ENCODE peak calls at places on chromosomes 11 and 22, in nine cellular contexts. K is body of pancreas, W is cardiac fibroblast, M is GM23338, Q is left ventricle myocardium inferior, V is esophagus muscularis mucosa, L is endothelial cell, T is uterus, X is HFFc6. C is an unnamed sample.

GRCh38 chr22:43829904-43830851 is 18.1 kb upstream of the EFCAB6 start:
- DNase-seq in L (no peak), X (no peak), M (no peak), Q (peak; percentile 87), T (peak; percentile 40), V (no peak), K (peak; percentile 32), W (peak; percentile 73), C (peak; percentile 34)

GRCh38 chr11:95682552-95682951 is 107.0 kb downstream of the FAM76B start:
- DNase-seq in V (no peak), K (no peak), Q (no peak), M (no peak), L (no peak), T (no peak), X (no peak), W (no peak), C (peak; percentile 13)

GRCh38 chr11:71334191-71334590 is 81.8 kb upstream of the SHANK2 start:
- DNase-seq in M (no peak), T (no peak), L (no peak), Q (no peak), X (no peak), K (no peak), V (no peak), W (no peak), C (no peak)

GRCh38 chr11:86940122-86940777 is 14.9 kb downstream of the FZD4 start:
- DNase-seq in Q (peak; percentile 55), X (no peak), L (peak; percentile 16), V (no peak), K (peak; percentile 72), T (peak; percentile 76), M (peak; percentile 40), W (peak; percentile 91), C (peak; percentile 94)

GRCh38 chr11:92330114-92330513 is 105.5 kb downstream of the FAT3 start:
- DNase-seq in K (no peak), X (no peak), V (no peak), L (no peak), T (no peak), W (no peak), M (no peak), Q (no peak), C (peak; percentile 4)

GRCh38 chr22:41301085-41302015 is at the start of gene ZC3H7B:
- DNase-seq in T (peak; percentile 80), L (peak; percentile 73), X (peak; percentile 72), Q (peak; percentile 82), V (no peak), K (peak; percentile 85), M (peak; percentile 92), W (peak; percentile 85), C (peak; percentile 86)

GRCh38 chr11:86473991-86474833 is 99.5 kb downstream of the CCDC81 start:
- DNase-seq in W (peak; percentile 25), Q (peak; percentile 44), M (no peak), L (no peak), K (no peak), T (no peak), V (no peak), X (no peak), C (no peak)

GRCh38 chr11:7905961-7906429 is 25.1 kb downstream of the OR10A6 start:
- DNase-seq in W (no peak), V (no peak), L (no peak), M (peak; percentile 70), Q (no peak), X (no peak), T (no peak), K (no peak), C (no peak)

GRCh38 chr11:23494981-23495380 is 634.7 kb upstream of the CCDC179 start:
- DNase-seq in T (no peak), W (no peak), L (no peak), Q (no peak), K (no peak), V (no peak), X (no peak), M (no peak), C (no peak)

GRCh38 chr11:102110761-102111010 is 439 bp downstream of the YAP1 start:
- DNase-seq in V (no peak), L (no peak), K (no peak), W (no peak), X (no peak), Q (no peak), T (no peak), M (no peak), C (no peak)

GRCh38 chr11:16195659-16196058 is 160.7 kb downstream of the SOX6 start:
- DNase-seq in V (no peak), Q (no peak), M (no peak), W (peak; percentile 32), K (no peak), X (peak; percentile 66), L (no peak), T (no peak), C (peak; percentile 14)

GRCh38 chr22:44575344-44576268 is 77.6 kb upstream of the RTL6 start:
- DNase-seq in W (no peak), L (no peak), K (no peak), M (no peak), Q (no peak), X (no peak), V (no peak), T (no peak), C (no peak)

GRCh38 chr22:24543068-24543675 is 11.8 kb downstream of the GUCD1 start:
- DNase-seq in K (no peak), T (no peak), X (no peak), V (no peak), M (no peak), W (no peak), Q (no peak), L (no peak), C (no peak)

GRCh38 chr11:106176817-106177216 is 99.4 kb downstream of the AASDHPPT start:
- DNase-seq in X (no peak), V (no peak), Q (no peak), T (no peak), W (no peak), L (no peak), M (no peak), K (peak; percentile 89), C (no peak)

GRCh38 chr22:41913040-41913719 is 1.7 kb downstream of the SHISA8 start:
- DNase-seq in L (peak; percentile 2), M (no peak), K (no peak), W (no peak), X (no peak), T (no peak), Q (no peak), V (no peak), C (no peak)

GRCh38 chr22:25202290-25202921 is 2.7 kb downstream of the CRYBB3 start:
- DNase-seq in X (peak; percentile 39), W (peak; percentile 69), L (peak; percentile 80), K (peak; percentile 53), Q (peak; percentile 28), M (peak; percentile 85), T (peak; percentile 27), V (no peak), C (peak; percentile 72)

GRCh38 chr11:110712643-110713468 is 619 bp upstream of the ARHGAP20 start:
- DNase-seq in M (peak; percentile 49), T (peak; percentile 17), Q (no peak), K (no peak), W (peak; percentile 69), V (no peak), X (no peak), L (peak; percentile 38), C (peak; percentile 80)
- TF ChIP-seq CTCF in M (peak; percentile 48), T (peak; percentile 11), Q (no peak), K (no peak), W (peak; percentile 1), V (peak; percentile 20), X (no peak), L (no peak), C (peak; percentile 54)

DNA sequence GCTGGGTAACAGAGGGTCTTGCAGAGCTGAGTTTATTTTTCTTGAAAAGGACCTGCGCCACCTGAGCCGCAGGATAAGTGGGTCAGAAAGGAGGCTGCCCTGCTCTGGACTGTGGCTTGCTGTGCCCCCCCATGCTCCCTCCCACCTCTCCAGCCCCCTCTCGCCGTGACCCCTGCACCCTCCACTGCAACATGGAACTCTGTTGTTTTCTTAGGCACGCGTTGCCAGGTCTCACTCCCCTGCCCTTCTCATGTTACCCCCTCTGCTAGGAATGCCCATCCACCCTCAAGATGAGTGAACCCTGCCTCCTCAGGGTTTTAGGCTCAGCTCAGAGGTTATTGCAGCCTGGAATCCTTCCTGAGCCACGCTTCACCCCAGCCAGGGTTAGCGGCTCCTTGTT is 10.8 kb downstream of the ETS1 start:
- DNase-seq in V (no peak), T (no peak), K (no peak), W (no peak), Q (no peak), X (no peak), L (no peak), M (peak; percentile 56), C (no peak)
- TF ChIP-seq CTCF in V (no peak), T (no peak), K (no peak), W (no peak), Q (no peak), X (no peak), L (no peak), M (no peak), C (no peak)

DNA sequence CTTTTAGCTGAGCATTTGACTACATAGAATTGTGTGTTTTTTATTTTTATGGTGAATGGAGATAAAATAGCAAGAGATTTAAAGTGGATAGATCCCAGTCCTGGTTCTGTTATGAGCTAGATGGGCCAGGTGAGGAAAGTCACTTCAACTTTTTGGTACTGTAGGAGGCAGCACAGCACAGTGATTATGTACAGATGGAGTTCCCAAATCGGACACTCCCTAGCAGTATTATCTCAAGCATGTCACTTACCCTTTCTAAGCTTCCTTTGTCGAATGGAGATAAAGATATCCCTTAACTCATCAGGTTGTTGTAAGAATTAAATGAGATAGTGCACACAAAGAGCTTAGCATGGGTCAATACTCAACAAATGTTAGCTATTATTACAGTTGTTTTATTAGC is 5.3 kb downstream of the EXPH5 start:
- DNase-seq in M (no peak), T (no peak), W (no peak), V (no peak), X (no peak), Q (no peak), L (no peak), K (no peak), C (no peak)
- TF ChIP-seq CTCF in M (peak; percentile 20), T (no peak), W (no peak), V (no peak), X (no peak), Q (no peak), L (no peak), K (no peak), C (no peak)

DNA sequence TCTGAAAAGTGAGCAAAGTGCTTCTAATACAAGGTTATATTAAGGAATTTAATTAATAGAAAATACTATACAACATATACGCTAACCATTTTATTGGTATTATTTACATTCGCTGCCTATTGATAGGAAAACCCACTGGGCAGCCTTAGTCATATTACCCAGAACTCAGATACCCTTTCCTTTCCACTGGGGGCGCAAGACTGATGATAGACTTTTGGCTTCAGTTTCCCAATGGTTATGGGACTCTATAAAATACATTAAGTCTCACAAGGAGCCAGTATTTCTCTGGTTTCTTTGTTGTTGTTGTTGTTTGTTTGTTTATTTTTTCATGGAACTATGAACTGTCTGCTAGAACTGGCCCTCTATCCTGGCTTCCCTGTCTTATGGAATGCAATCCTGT is 471.1 kb upstream of the KIRREL3 start:
- DNase-seq in X (no peak), M (peak; percentile 40), K (no peak), W (no peak), Q (no peak), V (no peak), T (no peak), L (no peak), C (no peak)
- TF ChIP-seq CTCF in X (peak; percentile 53), M (peak; percentile 54), K (no peak), W (no peak), Q (no peak), V (no peak), T (no peak), L (no peak), C (no peak)